ENCODE peak calls at places on chromosome 18, in eight cellular contexts. I is Peyer's patch, A is right lobe of liver, P is neuronal stem cell, K is SK-N-SH, D is MM.1S, N is right cardiac atrium, F is IMR-90. J is an unnamed sample. For H3K4me1, the result is how much of the 10 kb centered on the place peaks cover.

GRCh38 chr18:49100226-49100968 is 149.6 kb upstream of the SMAD7 start:
- DNase-seq in F (peak), N (no peak), A (no peak), P (no peak), D (no peak), K (no peak), I (no peak), J (no peak)

GRCh38 chr18:45330170-45330594 is 285.1 kb upstream of the SLC14A2 start:
- DNase-seq in A (no peak), P (no peak), N (peak), I (no peak), K (no peak), F (no peak), D (no peak), J (no peak)

GRCh38 chr18:52465391-52465790 is 125.4 kb downstream of the DCC start:
- DNase-seq in K (no peak), A (no peak), N (no peak), D (no peak), F (no peak), I (no peak), P (peak), J (no peak)

GRCh38 chr18:8890957-8891464 is 185.7 kb downstream of the MTCL1 start:
- DNase-seq in D (no peak), P (peak), I (peak), F (peak), K (no peak), A (no peak), N (no peak), J (no peak)

GRCh38 chr18:13376841-13377351 is 158.3 kb downstream of the LDLRAD4 start:
- DNase-seq in D (no peak), N (no peak), A (no peak), K (no peak), I (peak), P (no peak), F (no peak), J (no peak)

GRCh38 chr18:62857278-62857976 is 142.1 kb downstream of the PHLPP1 start:
- DNase-seq in P (no peak), D (no peak), I (no peak), N (no peak), F (no peak), A (no peak), K (no peak), J (no peak)

GRCh38 chr18:55322176-55322735 is 265.7 kb downstream of the TCF4 start:
- DNase-seq in K (peak), I (peak), P (peak), A (peak), D (peak), F (peak), N (peak), J (peak)

GRCh38 chr18:46519870-46520269 is 137.2 kb downstream of the LOXHD1 start:
- DNase-seq in F (no peak), P (no peak), I (no peak), A (no peak), N (no peak), K (no peak), D (no peak), J (no peak)

GRCh38 chr18:50458366-50458765 is 83.5 kb downstream of the SKA1 start:
- DNase-seq in A (no peak), D (no peak), K (no peak), F (no peak), I (no peak), P (no peak), N (no peak), J (no peak)

GRCh38 chr18:46916551-46917107 is 678 bp downstream of the PIAS2 start:
- DNase-seq in N (no peak), P (peak), D (peak), F (peak), K (peak), I (no peak), A (no peak), J (no peak)

GRCh38 chr18:13641551-13642439 is 84.6 kb downstream of the FAM210A start:
- DNase-seq in N (peak), F (no peak), A (no peak), P (no peak), I (no peak), K (no peak), D (no peak), J (peak)

GRCh38 chr18:39435209-39435608 is 1869.6 kb upstream of the CELF4 start:
- DNase-seq in A (no peak), N (no peak), P (no peak), I (no peak), K (no peak), F (no peak), D (no peak), J (no peak)

GRCh38 chr18:79744625-79745024 is 53.1 kb upstream of the KCNG2 start:
- DNase-seq in I (peak), D (no peak), N (no peak), K (no peak), P (no peak), F (no peak), A (no peak), J (no peak)

GRCh38 chr18:64966667-64967066 is 784.1 kb upstream of the CDH7 start:
- DNase-seq in K (peak), D (peak), A (no peak), F (no peak), I (no peak), N (peak), P (peak), J (peak)

GRCh38 chr18:63062246-63062645 is 257.3 kb downstream of the BCL2 start:
- DNase-seq in F (no peak), N (no peak), A (no peak), K (no peak), P (no peak), I (no peak), D (no peak), J (no peak)

GRCh38 chr18:21439453-21439852 is 161.1 kb downstream of the ESCO1 start:
- DNase-seq in N (no peak), K (no peak), I (peak), P (no peak), A (no peak), D (no peak), F (peak), J (no peak)

GRCh38 chr18:61865466-61866165 is 27.2 kb downstream of the RNF152 start:
- DNase-seq in K (no peak), A (no peak), D (no peak), N (no peak), P (no peak), F (peak), I (no peak), J (no peak)

GRCh38 chr18:27887711-27888495 is 289.0 kb downstream of the CDH2 start:
- DNase-seq in P (no peak), I (no peak), K (no peak), F (peak), A (no peak), D (no peak), N (no peak), J (no peak)

GRCh38 chr18:76492669-76493212 is 2.3 kb downstream of the ZNF516 start:
- DNase-seq in D (peak), K (peak), A (peak), I (peak), P (peak), N (peak), F (peak), J (peak)
- H3K4me1 ChIP-seq in D (under half), K (under half), A (under half), I (under half), P (under half), N (under half), F (under half), J (under half)

DNA sequence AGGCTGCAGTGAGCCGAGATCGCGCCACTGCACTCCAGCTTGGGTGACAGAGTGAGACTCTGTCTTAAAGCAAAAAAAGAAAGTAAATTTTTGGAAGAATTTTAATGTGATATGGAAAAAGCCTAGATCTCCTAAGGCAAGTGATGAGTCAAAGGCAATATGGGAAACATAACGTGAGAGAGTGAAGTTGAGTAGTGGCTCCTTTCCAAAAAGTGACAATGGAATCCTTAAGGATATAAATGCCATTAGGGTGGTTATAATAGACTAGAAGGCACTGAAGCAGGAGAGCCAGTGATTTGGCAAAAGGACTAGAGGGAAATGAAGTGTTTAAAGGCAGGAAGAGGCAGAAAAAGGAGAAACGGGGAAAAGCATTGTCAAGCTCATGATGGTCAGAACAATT is 25.6 kb downstream of the ARHGAP28 start:
- DNase-seq in K (no peak), I (no peak), N (no peak), D (no peak), P (no peak), F (peak), A (no peak), J (no peak)
- H3K4me1 ChIP-seq in K (under half), I (under half), N (under half), D (under half), P (under half), F (under half), A (under half), J (under half)

GRCh38 chr18:57792741-57793629 is 10.1 kb downstream of the ATP8B1 start:
- DNase-seq in K (no peak), P (no peak), N (no peak), A (no peak), D (no peak), F (no peak), I (peak), J (no peak)

GRCh38 chr18:57791911-57792310 is 11.2 kb downstream of the ATP8B1 start:
- DNase-seq in K (no peak), P (no peak), N (no peak), I (no peak), F (no peak), D (no peak), A (no peak), J (no peak)

GRCh38 chr18:57791192-57791591 is 11.9 kb downstream of the ATP8B1 start:
- DNase-seq in K (no peak), A (no peak), P (no peak), D (no peak), I (no peak), N (no peak), F (no peak), J (no peak)

GRCh38 chr18:57794951-57795728 is 8.0 kb downstream of the ATP8B1 start:
- DNase-seq in K (no peak), N (no peak), F (no peak), P (no peak), I (peak), D (no peak), A (no peak), J (no peak)

GRCh38 chr18:57793630-57793986 is 9.5 kb downstream of the ATP8B1 start:
- DNase-seq in D (no peak), A (no peak), F (no peak), P (no peak), K (no peak), I (no peak), N (no peak), J (no peak)
- H3K4me1 ChIP-seq in D (under half), A (under half), F (under half), P (under half), K (under half), I (under half), N (under half), J (half or more)

GRCh38 chr18:30967701-30968100 is 74.8 kb downstream of the DSC3 start:
- DNase-seq in F (no peak), P (no peak), A (no peak), D (no peak), K (no peak), N (no peak), I (no peak), J (no peak)
- H3K4me1 ChIP-seq in F (under half), P (under half), A (under half), D (under half), K (under half), N (under half), I (under half), J (under half)

GRCh38 chr18:1784113-1784512 is 787.2 kb downstream of the METTL4 start:
- DNase-seq in D (no peak), F (no peak), A (no peak), P (peak), K (no peak), N (no peak), I (no peak), J (no peak)

GRCh38 chr18:1778496-1779178 is 792.7 kb downstream of the METTL4 start:
- DNase-seq in D (no peak), N (no peak), I (no peak), F (no peak), P (no peak), A (no peak), K (no peak), J (no peak)

GRCh38 chr18:1777843-1778242 is 793.5 kb downstream of the METTL4 start:
- DNase-seq in A (no peak), I (no peak), F (no peak), D (no peak), N (no peak), P (no peak), K (no peak), J (no peak)

GRCh38 chr18:1774261-1774660 is 797.0 kb downstream of the METTL4 start:
- DNase-seq in F (no peak), A (no peak), P (no peak), K (no peak), D (no peak), N (no peak), I (no peak), J (no peak)

DNA sequence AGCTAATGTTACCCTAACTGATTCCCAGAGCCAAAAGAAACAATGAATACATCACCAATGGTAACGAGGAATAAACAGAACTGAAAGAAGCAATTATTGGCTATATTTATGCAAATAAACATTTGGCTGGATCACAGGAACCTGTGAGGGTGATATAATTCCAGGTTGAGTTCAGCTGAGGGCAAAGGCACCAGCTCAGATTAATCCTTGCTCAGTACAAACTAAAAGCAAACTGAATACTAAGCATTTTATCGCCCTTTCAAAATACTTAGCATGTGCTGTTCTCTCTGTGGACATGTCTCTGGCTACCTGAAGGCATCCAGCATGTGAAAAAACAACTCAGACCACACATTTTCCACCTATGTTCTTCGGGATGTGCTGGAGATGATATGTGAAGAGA is 791.7 kb downstream of the METTL4 start:
- DNase-seq in D (no peak), P (no peak), A (no peak), I (no peak), K (no peak), F (no peak), N (no peak), J (no peak)
- H3K4me1 ChIP-seq in D (under half), P (under half), A (under half), I (under half), K (under half), F (under half), N (under half), J (under half)

DNA sequence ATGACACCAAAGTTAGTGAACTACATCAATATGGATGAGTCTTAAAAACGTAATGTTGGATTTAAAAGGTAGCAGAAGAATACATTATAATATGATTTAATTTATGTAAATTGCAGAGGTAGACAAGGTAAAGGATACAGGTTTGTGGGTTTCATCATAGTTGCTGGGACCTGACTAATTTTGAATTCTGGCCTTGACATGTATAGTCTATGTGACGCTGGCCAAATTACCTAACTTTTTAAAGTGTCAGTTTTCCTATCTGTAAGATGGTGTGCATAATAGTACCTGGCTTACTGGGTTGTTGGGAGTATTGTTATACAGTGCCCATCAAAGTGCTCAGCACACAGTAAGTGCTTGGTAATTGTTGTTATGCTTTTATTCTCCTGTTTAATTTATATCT is 34.5 kb downstream of the GALNT1 start:
- DNase-seq in D (no peak), N (no peak), A (no peak), F (no peak), P (no peak), I (no peak), K (no peak), J (no peak)
- H3K4me1 ChIP-seq in D (under half), N (under half), A (under half), F (under half), P (under half), I (under half), K (under half), J (under half)

GRCh38 chr18:58119819-58120218 is 75.8 kb downstream of the NEDD4L start:
- DNase-seq in P (no peak), N (no peak), K (no peak), D (no peak), F (no peak), I (no peak), A (no peak), J (no peak)

GRCh38 chr18:58114766-58115165 is 70.7 kb downstream of the NEDD4L start:
- DNase-seq in I (no peak), K (no peak), P (peak), D (no peak), A (no peak), F (no peak), N (no peak), J (no peak)

GRCh38 chr18:58116815-58117214 is 72.8 kb downstream of the NEDD4L start:
- DNase-seq in N (no peak), F (no peak), P (no peak), D (no peak), A (no peak), K (no peak), I (no peak), J (no peak)

GRCh38 chr18:58118510-58118909 is 74.5 kb downstream of the NEDD4L start:
- DNase-seq in F (no peak), N (no peak), I (no peak), D (no peak), A (no peak), P (no peak), K (no peak), J (no peak)

GRCh38 chr18:58117685-58118403 is 73.8 kb downstream of the NEDD4L start:
- DNase-seq in N (peak), A (peak), P (no peak), I (peak), D (no peak), K (no peak), F (peak), J (peak)
- H3K4me1 ChIP-seq in N (under half), A (under half), P (under half), I (under half), D (under half), K (under half), F (under half), J (under half)

GRCh38 chr18:74797577-74798151 is 200.0 kb downstream of the ZNF407 start:
- DNase-seq in N (no peak), F (no peak), K (no peak), A (no peak), I (no peak), D (no peak), P (no peak), J (no peak)

GRCh38 chr18:74800098-74800497 is 202.4 kb downstream of the ZNF407 start:
- DNase-seq in P (no peak), D (no peak), A (no peak), K (no peak), F (no peak), N (no peak), I (no peak), J (no peak)

GRCh38 chr18:74793746-74794145 is 196.1 kb downstream of the ZNF407 start:
- DNase-seq in A (no peak), P (no peak), I (no peak), N (no peak), D (no peak), K (no peak), F (no peak), J (no peak)

GRCh38 chr18:74795766-74796165 is 198.1 kb downstream of the ZNF407 start:
- DNase-seq in P (no peak), F (no peak), A (no peak), D (no peak), K (no peak), I (no peak), N (no peak), J (no peak)

DNA sequence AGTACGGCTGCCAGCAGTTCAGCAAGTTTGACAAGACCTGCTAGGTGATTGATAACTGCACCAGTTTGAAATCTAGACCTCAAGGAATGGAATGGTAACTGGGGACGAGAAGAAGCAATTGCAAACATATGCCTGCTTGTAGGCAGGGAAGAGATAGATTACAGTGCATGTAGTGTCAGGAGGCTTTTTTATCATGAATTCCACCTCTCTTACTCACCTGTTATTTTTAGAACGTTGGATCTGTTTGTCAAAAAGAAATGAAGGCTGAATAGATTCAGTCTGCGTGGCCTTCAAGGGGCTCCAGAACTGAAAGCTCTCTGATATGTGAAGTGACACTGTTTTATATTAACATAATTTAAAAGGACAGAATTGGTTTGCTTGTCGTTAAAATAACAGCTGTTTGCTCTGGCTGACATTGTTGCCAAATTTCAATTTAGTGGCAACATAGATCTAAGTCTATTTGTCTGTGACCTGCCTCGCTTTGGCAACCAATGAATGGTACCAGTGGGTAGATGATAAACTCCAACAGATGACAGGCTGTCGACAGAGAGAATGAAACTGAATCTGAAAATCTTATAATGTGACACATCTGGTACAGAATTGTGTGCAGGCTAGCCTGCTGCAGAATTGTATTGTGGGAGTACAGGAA is 199.4 kb downstream of the ZNF407 start:
- DNase-seq in P (no peak), K (peak), I (no peak), D (peak), N (no peak), A (no peak), F (peak), J (no peak)
- H3K4me1 ChIP-seq in P (under half), K (under half), I (under half), D (under half), N (under half), A (under half), F (under half), J (under half)

J was measured in thyroid gland.